ENCODE peak calls at places on chromosomes 6 and 20, in six cellular contexts. Z is neuronal stem cell, S is HCT116, A is IMR-90, W is MM.1S, R is neural progenitor cell. G is an unnamed sample.

GRCh38 chr20:62811320-62811719 is 5.5 kb upstream of the COL9A3 start:
- DNase-seq in Z (no peak), S (no peak), A (no peak), W (no peak), R (no peak), G (no peak)

GRCh38 chr20:59135093-59135492 is 28.5 kb upstream of the ZNF831 start:
- DNase-seq in Z (no peak), S (no peak), A (no peak), W (no peak), R (no peak), G (no peak)

GRCh38 chr6:168605964-168606363 is 165.0 kb downstream of the SMOC2 start:
- DNase-seq in Z (no peak), S (no peak), A (no peak), W (peak; percentile 38), R (no peak), G (no peak)

GRCh38 chr6:5205877-5206840 is 54.6 kb downstream of the LYRM4 start:
- DNase-seq in Z (no peak), S (no peak), A (peak; percentile 64), W (no peak), R (no peak), G (peak; percentile 63)

GRCh38 chr6:105482227-105482839 is 79.5 kb upstream of the PREP start:
- DNase-seq in Z (no peak), S (no peak), A (peak; percentile 38), W (peak; percentile 64), R (no peak), G (peak; percentile 76)

GRCh38 chr20:56685879-56686278 is 56.8 kb downstream of the TFAP2C start:
- DNase-seq in Z (no peak), S (no peak), A (no peak), W (no peak), R (no peak), G (no peak)

GRCh38 chr6:43054206-43054943 is 724 bp upstream of the CUL7 start:
- DNase-seq in Z (no peak), S (no peak), A (no peak), W (no peak), R (no peak), G (no peak)

GRCh38 chr6:33976425-33977360 is 169.2 kb downstream of the GRM4 start:
- DNase-seq in Z (no peak), S (no peak), A (no peak), W (no peak), R (no peak), G (no peak)

GRCh38 chr6:158596861-158597260 is 37.0 kb downstream of the TMEM181 start:
- DNase-seq in Z (no peak), S (no peak), A (no peak), W (no peak), R (no peak), G (no peak)

GRCh38 chr6:145948328-145948727 is 15.8 kb downstream of the SHPRH start:
- DNase-seq in Z (no peak), S (no peak), A (peak; percentile 44), W (no peak), R (no peak), G (peak; percentile 34)

GRCh38 chr6:116329156-116329555 is 41.6 kb upstream of the DSE start:
- DNase-seq in Z (no peak), S (no peak), A (peak; percentile 38), W (no peak), R (no peak), G (peak; percentile 52)

GRCh38 chr6:137269803-137270202 is 50.6 kb upstream of the IFNGR1 start:
- DNase-seq in Z (no peak), S (no peak), A (no peak), W (no peak), R (no peak), G (no peak)

GRCh38 chr20:33826270-33826897 is 15.2 kb downstream of the CHMP4B start:
- DNase-seq in Z (no peak), S (no peak), A (no peak), W (no peak), R (no peak), G (no peak)

GRCh38 chr6:110101885-110102284 is 77.6 kb downstream of the WASF1 start:
- DNase-seq in Z (no peak), S (no peak), A (no peak), W (peak; percentile 63), R (no peak), G (no peak)

GRCh38 chr20:60049601-60050000 is 91.4 kb downstream of the CDH26 start:
- DNase-seq in Z (no peak), S (no peak), A (peak; percentile 25), W (no peak), R (no peak), G (no peak)

GRCh38 chr6:44162876-44163625 is 4.4 kb downstream of the CAPN11 start:
- DNase-seq in Z (no peak), S (no peak), A (peak; percentile 44), W (no peak), R (peak; percentile 50), G (peak; percentile 14)

GRCh38 chr6:21213492-21213891 is 380.1 kb upstream of the SOX4 start:
- DNase-seq in Z (no peak), S (no peak), A (no peak), W (no peak), R (no peak), G (peak; percentile 25)

GRCh38 chr6:149137594-149137993 is 179.9 kb upstream of the TAB2 start:
- DNase-seq in Z (no peak), S (no peak), A (no peak), W (no peak), R (no peak), G (no peak)

GRCh38 chr6:42342011-42342553 is 109.6 kb downstream of the TRERF1 start:
- DNase-seq in Z (no peak), S (no peak), A (no peak), W (no peak), R (no peak), G (no peak)

GRCh38 chr20:53660947-53661381 is 67.3 kb upstream of the ZNF217 start:
- DNase-seq in Z (no peak), S (no peak), A (peak; percentile 9), W (peak; percentile 86), R (no peak), G (peak; percentile 43)

GRCh38 chr6:1580109-1580508 is 29.6 kb upstream of the FOXC1 start:
- DNase-seq in Z (no peak), S (no peak), A (peak; percentile 65), W (no peak), R (no peak), G (peak; percentile 23)

GRCh38 chr6:139925894-139926641 is 551.6 kb upstream of the CITED2 start:
- DNase-seq in Z (no peak), S (no peak), A (peak; percentile 95), W (no peak), R (no peak), G (peak; percentile 98)

GRCh38 chr6:53151676-53152075 is 3.0 kb upstream of the GCM1 start:
- DNase-seq in Z (no peak), S (peak; percentile 27), A (no peak), W (no peak), R (peak; percentile 37), G (no peak)

GRCh38 chr20:38573381-38573780 is 7.6 kb upstream of the ADIG start:
- DNase-seq in Z (no peak), S (no peak), A (no peak), W (no peak), R (no peak), G (no peak)

GRCh38 chr6:139099984-139100383 is 34.9 kb upstream of the HECA start:
- DNase-seq in Z (no peak), S (no peak), A (no peak), W (no peak), R (no peak), G (no peak)

DNA sequence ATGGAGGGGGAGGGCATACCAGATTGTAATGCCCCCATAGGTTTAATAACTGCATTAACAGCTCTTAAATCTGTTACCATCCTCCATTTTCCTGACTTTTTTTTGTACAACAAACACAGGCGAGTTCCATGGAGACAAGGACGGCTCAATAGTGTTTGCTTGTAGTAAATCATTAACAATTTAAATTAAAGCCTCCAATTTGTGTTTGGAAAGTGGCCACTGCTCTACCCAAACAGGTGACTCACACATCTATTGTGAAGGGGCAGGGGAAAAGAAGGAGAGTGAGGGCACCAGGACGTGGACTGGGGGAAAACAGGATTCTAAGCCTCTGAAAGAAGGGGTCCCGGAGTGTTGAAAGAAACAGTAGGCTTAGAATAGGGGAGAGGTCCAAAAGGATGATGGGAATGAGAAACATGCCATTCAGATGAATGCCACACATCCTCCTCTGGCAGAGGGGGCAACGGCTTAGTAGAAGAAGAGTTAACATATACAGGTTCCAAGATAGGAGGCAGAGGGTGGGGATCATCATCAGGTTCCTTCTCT is 6.9 kb downstream of the GLYATL3 start:
- DNase-seq in Z (no peak), S (no peak), A (no peak), W (no peak), R (no peak), G (no peak)
- H2AFZ ChIP-seq in Z (no peak overlapping the region), S (no peak overlapping the region), A (no peak overlapping the region), W (no peak overlapping the region), R (no peak overlapping the region), G (no peak overlapping the region)

GRCh38 chr20:4434681-4435080 is 287.0 kb upstream of the PRND start:
- DNase-seq in Z (no peak), S (no peak), A (peak; percentile 15), W (no peak), R (no peak), G (no peak)

GRCh38 chr20:4437131-4437530 is 284.6 kb upstream of the PRND start:
- DNase-seq in Z (no peak), S (no peak), A (no peak), W (no peak), R (no peak), G (no peak)

GRCh38 chr20:4431446-4431845 is 290.3 kb upstream of the PRND start:
- DNase-seq in Z (no peak), S (no peak), A (no peak), W (no peak), R (no peak), G (no peak)

GRCh38 chr20:4435671-4436070 is 286.0 kb upstream of the PRND start:
- DNase-seq in Z (no peak), S (no peak), A (no peak), W (no peak), R (no peak), G (no peak)

GRCh38 chr20:4435210-4435609 is 286.5 kb upstream of the PRND start:
- DNase-seq in Z (no peak), S (no peak), A (peak; percentile 71), W (no peak), R (no peak), G (peak; percentile 25)
- H2AFZ ChIP-seq in Z (peak overlapping the region; percentile 14), S (peak overlapping the region; percentile 27), A (no peak overlapping the region), W (peak overlapping the region; percentile 17), R (no peak overlapping the region), G (no peak overlapping the region)

GRCh38 chr6:166252601-166253000 is 55.6 kb downstream of the PRR18 start:
- DNase-seq in Z (no peak), S (no peak), A (no peak), W (no peak), R (no peak), G (no peak)

GRCh38 chr6:166251196-166251595 is 57.0 kb downstream of the PRR18 start:
- DNase-seq in Z (no peak), S (no peak), A (no peak), W (no peak), R (no peak), G (no peak)

GRCh38 chr6:166251655-166252054 is 56.5 kb downstream of the PRR18 start:
- DNase-seq in Z (no peak), S (no peak), A (no peak), W (no peak), R (no peak), G (no peak)

GRCh38 chr6:166257911-166258318 is 50.3 kb downstream of the PRR18 start:
- DNase-seq in Z (no peak), S (no peak), A (no peak), W (no peak), R (no peak), G (no peak)

GRCh38 chr6:166253277-166254229 is 54.6 kb downstream of the PRR18 start:
- DNase-seq in Z (peak; percentile 35), S (no peak), A (no peak), W (no peak), R (peak; percentile 80), G (no peak)
- H2AFZ ChIP-seq in Z (peak overlapping the region; percentile 53), S (no peak overlapping the region), A (peak overlapping the region; percentile 69), W (no peak overlapping the region), R (peak overlapping the region; percentile 19), G (no peak overlapping the region)

GRCh38 chr6:166556871-166557322 is 29.6 kb downstream of the RAMACL start:
- DNase-seq in Z (no peak), S (peak; percentile 86), A (peak; percentile 65), W (no peak), R (peak; percentile 33), G (peak; percentile 92)
- H2AFZ ChIP-seq in Z (no peak overlapping the region), S (peak overlapping the region; percentile 85), A (peak overlapping the region; percentile 28), W (no peak overlapping the region), R (no peak overlapping the region), G (no peak overlapping the region)

G was measured in fibroblast of lung.